ENCODE peak calls at places on chromosomes 4 and X, in four cellular contexts. Q, J, F and C are unnamed samples.

GRCh38 chrX:39972340-39972739 is 125.4 kb downstream of the BCOR start:
- DNase-seq in Q (peak; percentile 32), J (no peak), F (no peak), C (no peak)

GRCh38 chr4:79255793-79256192 is 70.1 kb downstream of the NAA11 start:
- DNase-seq in Q (no peak), J (no peak), F (no peak), C (no peak)

GRCh38 chr4:97498875-97499274 is 644.4 kb downstream of the STPG2 start:
- DNase-seq in Q (no peak), J (peak; percentile 86), F (no peak), C (no peak)

GRCh38 chr4:41661447-41662076 is 87.0 kb downstream of the PHOX2B start:
- DNase-seq in Q (peak; percentile 33), J (peak; percentile 50), F (peak; percentile 7), C (no peak)

GRCh38 chr4:175282407-175282806 is 364.2 kb downstream of the ADAM29 start:
- DNase-seq in Q (no peak), J (no peak), F (no peak), C (no peak)

GRCh38 chr4:7973545-7973981 is 33.9 kb upstream of the AFAP1 start:
- DNase-seq in Q (peak; percentile 45), J (no peak), F (no peak), C (no peak)

GRCh38 chr4:74095482-74095881 is 3.5 kb downstream of the CXCL2 start:
- DNase-seq in Q (no peak), J (peak; percentile 32), F (no peak), C (no peak)

GRCh38 chr4:43132010-43132582 is 239.6 kb downstream of the GRXCR1 start:
- DNase-seq in Q (no peak), J (peak; percentile 38), F (peak; percentile 72), C (no peak)

GRCh38 chr4:102824398-102824797 is 3.0 kb downstream of the UBE2D3 start:
- DNase-seq in Q (no peak), J (no peak), F (no peak), C (peak; percentile 5)

GRCh38 chr4:10102193-10102980 is 14.2 kb downstream of the WDR1 start:
- DNase-seq in Q (no peak), J (no peak), F (no peak), C (no peak)

GRCh38 chr4:11631416-11631815 is 202.7 kb upstream of the HS3ST1 start:
- DNase-seq in Q (no peak), J (no peak), F (no peak), C (no peak)

GRCh38 chr4:84497220-84497834 is 1.8 kb downstream of the NKX6-1 start:
- DNase-seq in Q (no peak), J (no peak), F (no peak), C (no peak)

GRCh38 chrX:53290441-53291041 is 9.2 kb upstream of the IQSEC2 start:
- DNase-seq in Q (no peak), J (no peak), F (no peak), C (no peak)

GRCh38 chr4:88979292-88979691 is 77.7 kb downstream of the FAM13A start:
- DNase-seq in Q (no peak), J (no peak), F (no peak), C (no peak)

GRCh38 chrX:112211459-112211858 is 128.9 kb upstream of the TRPC5 start:
- DNase-seq in Q (no peak), J (no peak), F (no peak), C (no peak)

GRCh38 chr4:137621056-137621455 is 88.8 kb upstream of the PCDH18 start:
- DNase-seq in Q (no peak), J (no peak), F (no peak), C (no peak)

GRCh38 chr4:38612996-38613395 is 51.0 kb upstream of the KLF3 start:
- DNase-seq in Q (no peak), J (no peak), F (peak; percentile 17), C (peak; percentile 62)

GRCh38 chr4:159608434-159608833 is 505.6 kb downstream of the RAPGEF2 start:
- DNase-seq in Q (no peak), J (no peak), F (no peak), C (no peak)

GRCh38 chr4:177759714-177760113 is 317.5 kb upstream of the AGA start:
- DNase-seq in Q (no peak), J (no peak), F (no peak), C (no peak)

GRCh38 chr4:95155759-95156451 is 392.9 kb downstream of the UNC5C start:
- DNase-seq in Q (peak; percentile 13), J (peak; percentile 13), F (no peak), C (no peak)

GRCh38 chr4:40552536-40552935 is 77.1 kb downstream of the RBM47 start:
- DNase-seq in Q (no peak), J (peak; percentile 55), F (no peak), C (no peak)

GRCh38 chr4:147550626-147551250 is 66.5 kb upstream of the TMEM184C start:
- DNase-seq in Q (no peak), J (no peak), F (no peak), C (no peak)

GRCh38 chr4:10606483-10607155 is 77.9 kb downstream of the CLNK start:
- DNase-seq in Q (no peak), J (no peak), F (no peak), C (no peak)

GRCh38 chr4:31984872-31985271 is 1264.7 kb downstream of the PCDH7 start:
- DNase-seq in Q (no peak), J (no peak), F (no peak), C (no peak)

GRCh38 chr4:153789741-153790651 is 1.1 kb upstream of the SFRP2 start:
- DNase-seq in Q (no peak), J (no peak), F (no peak), C (no peak)

GRCh38 chrX:121103381-121103780 is 56.0 kb downstream of the GLUD2 start:
- DNase-seq in Q (no peak), J (no peak), F (no peak), C (no peak)

GRCh38 chr4:128601992-128602695 is 207.4 kb upstream of the JADE1 start:
- DNase-seq in Q (no peak), J (peak; percentile 51), F (no peak), C (no peak)

GRCh38 chr4:81523672-81524436 is 52.1 kb upstream of the RASGEF1B start:
- DNase-seq in Q (no peak), J (no peak), F (no peak), C (no peak)

GRCh38 chr4:173748353-173748752 is 218.3 kb upstream of the HAND2 start:
- DNase-seq in Q (no peak), J (no peak), F (no peak), C (no peak)

GRCh38 chr4:40909363-40909876 is 159.7 kb downstream of the NSUN7 start:
- DNase-seq in Q (peak; percentile 57), J (no peak), F (peak; percentile 64), C (no peak)

GRCh38 chr4:168269879-168270278 is 48.7 kb downstream of the DDX60 start:
- DNase-seq in Q (no peak), J (no peak), F (no peak), C (no peak)

GRCh38 chrX:150863191-150863590 is 35.3 kb downstream of the CD99L2 start:
- DNase-seq in Q (no peak), J (no peak), F (no peak), C (no peak)

GRCh38 chrX:58025979-58026378 is 115.7 kb upstream of the ZXDA start:
- DNase-seq in Q (peak; percentile 1), J (peak; percentile 44), F (peak; percentile 2), C (no peak)